ENCODE peak calls at places on chromosomes 12 and 14, in four cellular contexts. C is stimulated activated CD4-positive, alpha-beta T cell treated with anti-CD3 and anti-CD28 coated beads, TNF-alpha, amount 100 ng/mL, for 24 hours; J is neural crest cell; I is MV-4-11. X is an unnamed sample.
A peak's percentile ranks its signal among the peaks of the same experiment; 100 is the strongest.

GRCh38 chr14:73713804-73714655 is at the start of gene PNMA1:
- DNase-seq in I (peak; percentile 70), J (peak; percentile 82), C (peak; percentile 72), X (peak; percentile 89)

GRCh38 chr14:50452285-50452684 is 55.6 kb upstream of the CDKL1 start:
- DNase-seq in I (no peak), J (no peak), C (no peak), X (no peak)

GRCh38 chr12:28974166-28974565 is 174.9 kb upstream of the FAR2 start:
- DNase-seq in J (no peak), I (no peak), C (no peak), X (no peak)

GRCh38 chr12:85658236-85658635 is 178.0 kb downstream of the RASSF9 start:
- DNase-seq in J (no peak), C (no peak), I (no peak), X (no peak)

GRCh38 chr14:103065861-103066260 is 8.5 kb upstream of the CDC42BPB start:
- DNase-seq in J (no peak), C (no peak), I (no peak), X (no peak)

GRCh38 chr14:91693342-91693741 is 38.5 kb downstream of the CATSPERB start:
- DNase-seq in J (no peak), I (peak; percentile 61), C (no peak), X (no peak)

GRCh38 chr12:133180669-133181068 is 626 bp upstream of the ZNF268 start:
- DNase-seq in I (no peak), C (no peak), J (no peak), X (no peak)

GRCh38 chr12:18400186-18400585 is 138.9 kb downstream of the PIK3C2G start:
- DNase-seq in I (no peak), J (no peak), C (no peak), X (no peak)

GRCh38 chr14:75578099-75578785 is at the start of gene FLVCR2:
- DNase-seq in C (no peak), I (peak; percentile 52), J (peak; percentile 58), X (peak; percentile 3)

GRCh38 chr14:61296707-61297502 is 15.8 kb upstream of the TMEM30B start:
- DNase-seq in C (no peak), J (no peak), I (peak; percentile 10), X (peak; percentile 37)

GRCh38 chr12:120439646-120440247 is 1.8 kb downstream of the COX6A1 start:
- DNase-seq in C (peak; percentile 66), J (peak; percentile 62), I (peak; percentile 47), X (peak; percentile 37)

GRCh38 chr12:75854681-75855309 is 176.8 kb downstream of the PHLDA1 start:
- DNase-seq in I (no peak), J (no peak), C (no peak), X (no peak)

GRCh38 chr12:49296836-49297694 is 2.1 kb downstream of the PRPH start:
- DNase-seq in I (no peak), J (no peak), C (no peak), X (peak; percentile 74)

GRCh38 chr12:88553941-88554658 is 26.2 kb downstream of the KITLG start:
- DNase-seq in C (no peak), J (no peak), I (no peak), X (peak; percentile 94)

GRCh38 chr12:28622416-28622815 is 432.2 kb downstream of the CCDC91 start:
- DNase-seq in J (no peak), C (no peak), I (no peak), X (no peak)

GRCh38 chr14:37045340-37046061 is 126.9 kb downstream of the SLC25A21 start:
- DNase-seq in J (no peak), I (no peak), C (no peak), X (no peak)

GRCh38 chr12:27696293-27696652 is at the start of gene REP15:
- DNase-seq in C (no peak), J (no peak), I (peak; percentile 3), X (no peak)

GRCh38 chr12:62602445-62603060 is 135.9 kb downstream of the MON2 start:
- DNase-seq in J (peak; percentile 84), C (peak; percentile 74), I (peak; percentile 88), X (peak; percentile 88)